ENCODE peak calls at places on chromosome 15, in four cellular contexts. One of them, this sample, is unnamed.

GRCh38 chr15:89018235-89018634 is 70.0 kb upstream of the ABHD2 start:
- DNase-seq in endothelial cell: no peak
- DNase-seq in AG20443: peak
- DNase-seq in ecto neural progenitor cell: no peak
- DNase-seq in this sample: no peak

GRCh38 chr15:80504931-80505330 is 100.7 kb downstream of the ARNT2 start:
- DNase-seq in AG20443: no peak
- DNase-seq in endothelial cell: no peak
- DNase-seq in ecto neural progenitor cell: no peak
- DNase-seq in this sample: no peak

GRCh38 chr15:58383876-58384275 is 47.9 kb upstream of the LIPC start:
- DNase-seq in AG20443: no peak
- DNase-seq in endothelial cell: no peak
- DNase-seq in ecto neural progenitor cell: no peak
- DNase-seq in this sample: no peak

GRCh38 chr15:78927077-78927790 is 17.6 kb downstream of the CTSH start:
- DNase-seq in endothelial cell: no peak
- DNase-seq in AG20443: no peak
- DNase-seq in ecto neural progenitor cell: no peak
- DNase-seq in this sample: no peak

GRCh38 chr15:41936649-41937567 is 35.4 kb downstream of the EHD4 start:
- DNase-seq in AG20443: no peak
- DNase-seq in ecto neural progenitor cell: no peak
- DNase-seq in endothelial cell: peak
- DNase-seq in this sample: no peak

GRCh38 chr15:57589276-57590073 is 2.2 kb upstream of the MYZAP start:
- DNase-seq in AG20443: no peak
- DNase-seq in ecto neural progenitor cell: no peak
- DNase-seq in endothelial cell: no peak
- DNase-seq in this sample: no peak

GRCh38 chr15:68277605-68278344 is at the start of gene FEM1B:
- DNase-seq in endothelial cell: peak
- DNase-seq in ecto neural progenitor cell: peak
- DNase-seq in AG20443: peak
- DNase-seq in this sample: peak

GRCh38 chr15:40320931-40321371 is 2.5 kb upstream of the INAFM2 start:
- DNase-seq in ecto neural progenitor cell: no peak
- DNase-seq in endothelial cell: no peak
- DNase-seq in AG20443: peak
- DNase-seq in this sample: no peak

GRCh38 chr15:65212097-65212496 is 824 bp upstream of the CILP start:
- DNase-seq in ecto neural progenitor cell: no peak
- DNase-seq in AG20443: no peak
- DNase-seq in endothelial cell: peak
- DNase-seq in this sample: no peak

GRCh38 chr15:81002254-81003022 is 1.7 kb downstream of the TLNRD1 start:
- DNase-seq in AG20443: peak
- DNase-seq in endothelial cell: peak
- DNase-seq in ecto neural progenitor cell: peak
- DNase-seq in this sample: no peak

GRCh38 chr15:80526556-80527340 is 122.6 kb downstream of the ARNT2 start:
- DNase-seq in AG20443: peak
- DNase-seq in endothelial cell: no peak
- DNase-seq in ecto neural progenitor cell: no peak
- DNase-seq in this sample: no peak

GRCh38 chr15:87031545-87032230 is 952.0 kb downstream of the AGBL1 start:
- DNase-seq in endothelial cell: no peak
- DNase-seq in ecto neural progenitor cell: no peak
- DNase-seq in AG20443: no peak
- DNase-seq in this sample: no peak

GRCh38 chr15:45635191-45635638 is 386 bp downstream of the SQOR start:
- DNase-seq in AG20443: peak
- DNase-seq in endothelial cell: peak
- DNase-seq in ecto neural progenitor cell: peak
- DNase-seq in this sample: no peak

GRCh38 chr15:96593735-96594134 is 263.2 kb downstream of the NR2F2 start:
- DNase-seq in endothelial cell: no peak
- DNase-seq in AG20443: no peak
- DNase-seq in ecto neural progenitor cell: no peak
- DNase-seq in this sample: no peak

GRCh38 chr15:57134877-57135276 is 216.4 kb downstream of the TCF12 start:
- DNase-seq in ecto neural progenitor cell: no peak
- DNase-seq in endothelial cell: no peak
- DNase-seq in AG20443: no peak
- DNase-seq in this sample: no peak

GRCh38 chr15:79981861-79982455 is 11.0 kb upstream of the BCL2A1 start:
- DNase-seq in ecto neural progenitor cell: no peak
- DNase-seq in AG20443: no peak
- DNase-seq in endothelial cell: no peak
- DNase-seq in this sample: no peak

GRCh38 chr15:63339006-63339766 is 42.5 kb downstream of the CA12 start:
- DNase-seq in AG20443: no peak
- DNase-seq in endothelial cell: no peak
- DNase-seq in ecto neural progenitor cell: no peak
- DNase-seq in this sample: no peak

GRCh38 chr15:86624261-86625036 is 544.8 kb downstream of the AGBL1 start:
- DNase-seq in ecto neural progenitor cell: peak
- DNase-seq in endothelial cell: peak
- DNase-seq in AG20443: peak
- DNase-seq in this sample: peak

GRCh38 chr15:69730281-69731235 is 277.9 kb downstream of the RPLP1 start:
- DNase-seq in AG20443: no peak
- DNase-seq in ecto neural progenitor cell: no peak
- DNase-seq in endothelial cell: no peak
- DNase-seq in this sample: no peak

GRCh38 chr15:79091204-79091867 is 756 bp upstream of the RASGRF1 start:
- DNase-seq in endothelial cell: peak
- DNase-seq in AG20443: peak
- DNase-seq in ecto neural progenitor cell: peak
- DNase-seq in this sample: no peak

GRCh38 chr15:101540480-101541239 is 51.2 kb upstream of the PCSK6 start:
- DNase-seq in AG20443: no peak
- DNase-seq in ecto neural progenitor cell: no peak
- DNase-seq in endothelial cell: no peak
- DNase-seq in this sample: no peak

GRCh38 chr15:81160312-81161214 is 26.5 kb downstream of the CFAP161 start:
- DNase-seq in ecto neural progenitor cell: no peak
- DNase-seq in endothelial cell: no peak
- DNase-seq in AG20443: peak
- DNase-seq in this sample: no peak

GRCh38 chr15:25886498-25887140 is 23.5 kb upstream of the ATP10A start:
- DNase-seq in ecto neural progenitor cell: no peak
- DNase-seq in AG20443: no peak
- DNase-seq in endothelial cell: no peak
- DNase-seq in this sample: no peak

GRCh38 chr15:81118361-81118760 is 15.7 kb upstream of the CFAP161 start:
- DNase-seq in AG20443: no peak
- DNase-seq in ecto neural progenitor cell: no peak
- DNase-seq in endothelial cell: no peak
- DNase-seq in this sample: no peak

GRCh38 chr15:68197170-68197492 is 8.0 kb downstream of the CALML4 start:
- DNase-seq in endothelial cell: no peak
- DNase-seq in ecto neural progenitor cell: no peak
- DNase-seq in AG20443: no peak
- DNase-seq in this sample: no peak

GRCh38 chr15:91561371-91562100 is 292.0 kb upstream of the SLCO3A1 start:
- DNase-seq in ecto neural progenitor cell: no peak
- DNase-seq in AG20443: peak
- DNase-seq in endothelial cell: no peak
- DNase-seq in this sample: no peak

GRCh38 chr15:48501208-48501607 is 144.3 kb downstream of the FBN1 start:
- DNase-seq in endothelial cell: no peak
- DNase-seq in AG20443: no peak
- DNase-seq in ecto neural progenitor cell: no peak
- DNase-seq in this sample: no peak

GRCh38 chr15:36905908-36906307 is 194.4 kb downstream of the MEIS2 start:
- DNase-seq in ecto neural progenitor cell: no peak
- DNase-seq in endothelial cell: no peak
- DNase-seq in AG20443: peak
- DNase-seq in this sample: no peak

GRCh38 chr15:78679089-78679511 is 38.1 kb upstream of the CHRNB4 start:
- DNase-seq in endothelial cell: no peak
- DNase-seq in ecto neural progenitor cell: peak
- DNase-seq in AG20443: no peak
- DNase-seq in this sample: no peak

GRCh38 chr15:66362776-66363175 is 6.3 kb upstream of the TIPIN start:
- DNase-seq in AG20443: no peak
- DNase-seq in endothelial cell: no peak
- DNase-seq in ecto neural progenitor cell: no peak
- DNase-seq in this sample: no peak

GRCh38 chr15:43776101-43776717 is 557 bp downstream of the ELL3 start:
- DNase-seq in endothelial cell: peak
- DNase-seq in AG20443: no peak
- DNase-seq in ecto neural progenitor cell: no peak
- DNase-seq in this sample: no peak

GRCh38 chr15:44501768-44502366 is 35.1 kb upstream of the EIF3J start:
- DNase-seq in ecto neural progenitor cell: no peak
- DNase-seq in endothelial cell: no peak
- DNase-seq in AG20443: peak
- DNase-seq in this sample: no peak

GRCh38 chr15:66787472-66787871 is 85.4 kb downstream of the SMAD6 start:
- DNase-seq in ecto neural progenitor cell: no peak
- DNase-seq in endothelial cell: no peak
- DNase-seq in AG20443: no peak
- DNase-seq in this sample: no peak

This sample was measured in Panc1.